ENCODE peak calls at places on chromosomes 11 and 22, in seven cellular contexts. One of them, this sample, is unnamed.

GRCh38 chr11:18617688-18618340 is 16.3 kb downstream of the SPTY2D1 start:
- DNase-seq in H9: no peak
- DNase-seq in astrocyte: peak
- DNase-seq in cardiac muscle cell: no peak
- DNase-seq in coronary artery: peak
- DNase-seq in GM13977: no peak
- DNase-seq in epithelial cell of esophagus: no peak
- DNase-seq in this sample: no peak

GRCh38 chr11:86196924-86197323 is 47.6 kb upstream of the EED start:
- DNase-seq in GM13977: no peak
- DNase-seq in coronary artery: no peak
- DNase-seq in astrocyte: no peak
- DNase-seq in cardiac muscle cell: no peak
- DNase-seq in epithelial cell of esophagus: no peak
- DNase-seq in H9: no peak
- DNase-seq in this sample: no peak

GRCh38 chr22:39292002-39292401 is 27.4 kb downstream of the RPL3 start:
- DNase-seq in coronary artery: no peak
- DNase-seq in GM13977: no peak
- DNase-seq in astrocyte: no peak
- DNase-seq in cardiac muscle cell: no peak
- DNase-seq in H9: no peak
- DNase-seq in epithelial cell of esophagus: no peak
- DNase-seq in this sample: peak

GRCh38 chr11:71131861-71132260 is 120.5 kb downstream of the SHANK2 start:
- DNase-seq in GM13977: no peak
- DNase-seq in cardiac muscle cell: no peak
- DNase-seq in coronary artery: no peak
- DNase-seq in H9: peak
- DNase-seq in epithelial cell of esophagus: no peak
- DNase-seq in astrocyte: no peak
- DNase-seq in this sample: no peak

GRCh38 chr11:117641008-117641915 is 155.8 kb downstream of the DSCAML1 start:
- DNase-seq in coronary artery: no peak
- DNase-seq in cardiac muscle cell: no peak
- DNase-seq in H9: no peak
- DNase-seq in epithelial cell of esophagus: no peak
- DNase-seq in astrocyte: no peak
- DNase-seq in GM13977: no peak
- DNase-seq in this sample: no peak

GRCh38 chr22:29531419-29531818 is 22.1 kb downstream of the THOC5 start:
- DNase-seq in coronary artery: no peak
- DNase-seq in cardiac muscle cell: no peak
- DNase-seq in epithelial cell of esophagus: peak
- DNase-seq in GM13977: no peak
- DNase-seq in H9: no peak
- DNase-seq in astrocyte: no peak
- DNase-seq in this sample: no peak

GRCh38 chr11:85171648-85172257 is 455.4 kb downstream of the DLG2 start:
- DNase-seq in astrocyte: peak
- DNase-seq in H9: no peak
- DNase-seq in coronary artery: no peak
- DNase-seq in epithelial cell of esophagus: no peak
- DNase-seq in cardiac muscle cell: no peak
- DNase-seq in GM13977: no peak
- DNase-seq in this sample: no peak

GRCh38 chr11:8567597-8568198 is 26.3 kb downstream of the STK33 start:
- DNase-seq in GM13977: peak
- DNase-seq in astrocyte: peak
- DNase-seq in cardiac muscle cell: no peak
- DNase-seq in H9: no peak
- DNase-seq in coronary artery: no peak
- DNase-seq in epithelial cell of esophagus: peak
- DNase-seq in this sample: no peak

GRCh38 chr22:31082606-31083376 is 1.7 kb downstream of the SMTN start:
- DNase-seq in epithelial cell of esophagus: peak
- DNase-seq in astrocyte: no peak
- DNase-seq in cardiac muscle cell: peak
- DNase-seq in H9: peak
- DNase-seq in GM13977: peak
- DNase-seq in coronary artery: peak
- DNase-seq in this sample: no peak

GRCh38 chr11:72189448-72190250 is 2.3 kb upstream of the FOLR1 start:
- DNase-seq in GM13977: no peak
- DNase-seq in astrocyte: peak
- DNase-seq in epithelial cell of esophagus: no peak
- DNase-seq in coronary artery: peak
- DNase-seq in cardiac muscle cell: no peak
- DNase-seq in H9: no peak
- DNase-seq in this sample: no peak

GRCh38 chr11:71485466-71485865 is 32.5 kb downstream of the NADSYN1 start:
- DNase-seq in H9: no peak
- DNase-seq in GM13977: no peak
- DNase-seq in cardiac muscle cell: no peak
- DNase-seq in astrocyte: no peak
- DNase-seq in epithelial cell of esophagus: no peak
- DNase-seq in coronary artery: no peak
- DNase-seq in this sample: no peak

GRCh38 chr11:102446606-102447005 is 6.0 kb downstream of the TMEM123 start:
- DNase-seq in GM13977: no peak
- DNase-seq in cardiac muscle cell: no peak
- DNase-seq in H9: no peak
- DNase-seq in coronary artery: no peak
- DNase-seq in epithelial cell of esophagus: peak
- DNase-seq in astrocyte: peak
- DNase-seq in this sample: no peak

GRCh38 chr11:34449013-34449412 is 10.3 kb downstream of the CAT start:
- DNase-seq in GM13977: no peak
- DNase-seq in epithelial cell of esophagus: no peak
- DNase-seq in H9: no peak
- DNase-seq in astrocyte: no peak
- DNase-seq in cardiac muscle cell: no peak
- DNase-seq in coronary artery: no peak
- DNase-seq in this sample: no peak

GRCh38 chr11:126231725-126232459 is 20.3 kb downstream of the FAM118B start:
- DNase-seq in GM13977: no peak
- DNase-seq in coronary artery: no peak
- DNase-seq in epithelial cell of esophagus: no peak
- DNase-seq in astrocyte: peak
- DNase-seq in cardiac muscle cell: no peak
- DNase-seq in H9: no peak
- DNase-seq in this sample: no peak

GRCh38 chr11:24575392-24575791 is 78.5 kb downstream of the LUZP2 start:
- DNase-seq in coronary artery: no peak
- DNase-seq in H9: no peak
- DNase-seq in astrocyte: peak
- DNase-seq in epithelial cell of esophagus: peak
- DNase-seq in cardiac muscle cell: no peak
- DNase-seq in GM13977: no peak
- DNase-seq in this sample: no peak

GRCh38 chr22:19868773-19869471 is 14.2 kb upstream of the GNB1L start:
- DNase-seq in astrocyte: no peak
- DNase-seq in GM13977: no peak
- DNase-seq in cardiac muscle cell: no peak
- DNase-seq in coronary artery: no peak
- DNase-seq in H9: peak
- DNase-seq in epithelial cell of esophagus: peak
- DNase-seq in this sample: no peak

GRCh38 chr22:19092725-19093124 is 29.5 kb downstream of the DGCR2 start:
- DNase-seq in GM13977: no peak
- DNase-seq in astrocyte: no peak
- DNase-seq in coronary artery: no peak
- DNase-seq in H9: no peak
- DNase-seq in epithelial cell of esophagus: no peak
- DNase-seq in cardiac muscle cell: no peak
- DNase-seq in this sample: no peak

GRCh38 chr11:27972432-27973170 is 135.4 kb downstream of the KIF18A start:
- DNase-seq in coronary artery: no peak
- DNase-seq in H9: no peak
- DNase-seq in astrocyte: peak
- DNase-seq in epithelial cell of esophagus: peak
- DNase-seq in GM13977: no peak
- DNase-seq in cardiac muscle cell: no peak
- DNase-seq in this sample: no peak

GRCh38 chr11:2591805-2592204 is 108.0 kb downstream of the KCNQ1OT1 start:
- DNase-seq in coronary artery: peak
- DNase-seq in H9: peak
- DNase-seq in astrocyte: no peak
- DNase-seq in cardiac muscle cell: no peak
- DNase-seq in epithelial cell of esophagus: no peak
- DNase-seq in GM13977: peak
- DNase-seq in this sample: no peak

GRCh38 chr11:19079643-19080440 is 19.3 kb upstream of the MRGPRX2 start:
- DNase-seq in cardiac muscle cell: no peak
- DNase-seq in GM13977: no peak
- DNase-seq in coronary artery: no peak
- DNase-seq in epithelial cell of esophagus: peak
- DNase-seq in H9: no peak
- DNase-seq in astrocyte: peak
- DNase-seq in this sample: no peak

GRCh38 chr11:6249822-6250555 is 9.6 kb upstream of the CCKBR start:
- DNase-seq in GM13977: no peak
- DNase-seq in coronary artery: peak
- DNase-seq in astrocyte: peak
- DNase-seq in epithelial cell of esophagus: peak
- DNase-seq in cardiac muscle cell: no peak
- DNase-seq in H9: no peak
- DNase-seq in this sample: no peak

GRCh38 chr22:29041408-29041807 is 20.2 kb downstream of the C22orf31 start:
- DNase-seq in coronary artery: no peak
- DNase-seq in GM13977: no peak
- DNase-seq in cardiac muscle cell: no peak
- DNase-seq in H9: no peak
- DNase-seq in astrocyte: peak
- DNase-seq in epithelial cell of esophagus: no peak
- DNase-seq in this sample: no peak

GRCh38 chr11:94926698-94927237 is 46.6 kb downstream of the CWC15 start:
- DNase-seq in cardiac muscle cell: peak
- DNase-seq in astrocyte: peak
- DNase-seq in epithelial cell of esophagus: peak
- DNase-seq in GM13977: no peak
- DNase-seq in H9: peak
- DNase-seq in coronary artery: peak
- DNase-seq in this sample: peak

GRCh38 chr11:44980533-44981427 is 30.1 kb upstream of the TP53I11 start:
- DNase-seq in GM13977: no peak
- DNase-seq in H9: no peak
- DNase-seq in astrocyte: no peak
- DNase-seq in epithelial cell of esophagus: no peak
- DNase-seq in cardiac muscle cell: no peak
- DNase-seq in coronary artery: no peak
- DNase-seq in this sample: no peak

GRCh38 chr11:23859087-23859486 is 637.8 kb upstream of the LUZP2 start:
- DNase-seq in astrocyte: no peak
- DNase-seq in H9: no peak
- DNase-seq in epithelial cell of esophagus: no peak
- DNase-seq in GM13977: no peak
- DNase-seq in cardiac muscle cell: no peak
- DNase-seq in coronary artery: no peak
- DNase-seq in this sample: no peak

GRCh38 chr11:16505481-16505880 is 149.1 kb upstream of the SOX6 start:
- DNase-seq in astrocyte: no peak
- DNase-seq in H9: peak
- DNase-seq in epithelial cell of esophagus: no peak
- DNase-seq in coronary artery: no peak
- DNase-seq in GM13977: no peak
- DNase-seq in cardiac muscle cell: no peak
- DNase-seq in this sample: no peak
- TF ChIP-seq CTCF in astrocyte: no peak
- TF ChIP-seq CTCF in H9: no peak
- TF ChIP-seq CTCF in epithelial cell of esophagus: no peak
- TF ChIP-seq CTCF in coronary artery: no peak
- TF ChIP-seq CTCF in GM13977: no peak
- TF ChIP-seq CTCF in cardiac muscle cell: no peak
- TF ChIP-seq CTCF in this sample: no peak

GRCh38 chr11:3810951-3811350 is 2.6 kb downstream of the PGAP2 start:
- DNase-seq in astrocyte: no peak
- DNase-seq in GM13977: no peak
- DNase-seq in coronary artery: no peak
- DNase-seq in H9: no peak
- DNase-seq in cardiac muscle cell: no peak
- DNase-seq in epithelial cell of esophagus: no peak
- DNase-seq in this sample: no peak

GRCh38 chr11:3808846-3809623 is 675 bp downstream of the PGAP2 start:
- DNase-seq in GM13977: peak
- DNase-seq in H9: peak
- DNase-seq in astrocyte: peak
- DNase-seq in coronary artery: no peak
- DNase-seq in cardiac muscle cell: peak
- DNase-seq in epithelial cell of esophagus: peak
- DNase-seq in this sample: no peak

GRCh38 chr11:3807856-3808845 is at the start of gene PGAP2:
- DNase-seq in GM13977: peak
- DNase-seq in H9: peak
- DNase-seq in coronary artery: no peak
- DNase-seq in cardiac muscle cell: peak
- DNase-seq in astrocyte: no peak
- DNase-seq in epithelial cell of esophagus: peak
- DNase-seq in this sample: no peak

GRCh38 chr11:3809624-3809928 is 1.2 kb downstream of the PGAP2 start:
- DNase-seq in astrocyte: no peak
- DNase-seq in epithelial cell of esophagus: peak
- DNase-seq in H9: no peak
- DNase-seq in GM13977: no peak
- DNase-seq in cardiac muscle cell: no peak
- DNase-seq in coronary artery: no peak
- DNase-seq in this sample: no peak

GRCh38 chr11:3810446-3810845 is 2.1 kb downstream of the PGAP2 start:
- DNase-seq in H9: no peak
- DNase-seq in GM13977: no peak
- DNase-seq in cardiac muscle cell: no peak
- DNase-seq in epithelial cell of esophagus: no peak
- DNase-seq in coronary artery: no peak
- DNase-seq in astrocyte: no peak
- DNase-seq in this sample: no peak
- TF ChIP-seq CTCF in H9: no peak
- TF ChIP-seq CTCF in GM13977: no peak
- TF ChIP-seq CTCF in cardiac muscle cell: no peak
- TF ChIP-seq CTCF in epithelial cell of esophagus: no peak
- TF ChIP-seq CTCF in coronary artery: no peak
- TF ChIP-seq CTCF in astrocyte: no peak
- TF ChIP-seq CTCF in this sample: no peak

GRCh38 chr11:122656631-122657101 is 1.1 kb downstream of the UBASH3B start:
- DNase-seq in epithelial cell of esophagus: peak
- DNase-seq in coronary artery: no peak
- DNase-seq in GM13977: peak
- DNase-seq in cardiac muscle cell: peak
- DNase-seq in astrocyte: peak
- DNase-seq in H9: peak
- DNase-seq in this sample: no peak
- TF ChIP-seq CTCF in epithelial cell of esophagus: peak
- TF ChIP-seq CTCF in coronary artery: no peak
- TF ChIP-seq CTCF in GM13977: no peak
- TF ChIP-seq CTCF in cardiac muscle cell: no peak
- TF ChIP-seq CTCF in astrocyte: no peak
- TF ChIP-seq CTCF in H9: peak
- TF ChIP-seq CTCF in this sample: no peak

DNA sequence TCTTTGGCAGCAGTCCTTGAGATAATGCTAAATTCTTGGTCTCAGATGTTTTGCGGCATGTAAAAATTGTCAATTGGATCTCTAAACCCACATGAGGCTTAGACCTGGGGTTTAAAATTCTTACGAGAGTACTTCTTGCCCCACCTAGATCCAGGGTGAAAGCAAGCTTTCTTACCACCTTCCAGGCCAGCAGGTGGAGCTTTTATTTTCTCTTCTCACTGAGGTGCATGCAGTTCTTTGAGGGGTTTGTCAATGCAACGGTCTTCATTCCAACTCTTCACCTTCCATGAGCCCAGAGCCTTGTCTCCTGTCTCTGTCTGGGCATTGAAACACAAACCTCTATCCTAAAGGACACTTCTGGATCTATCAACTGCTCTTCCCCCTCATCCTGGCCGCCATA is 154.1 kb downstream of the MYO18B start:
- DNase-seq in cardiac muscle cell: no peak
- DNase-seq in coronary artery: no peak
- DNase-seq in H9: no peak
- DNase-seq in epithelial cell of esophagus: no peak
- DNase-seq in astrocyte: no peak
- DNase-seq in GM13977: peak
- DNase-seq in this sample: no peak
- TF ChIP-seq CTCF in cardiac muscle cell: no peak
- TF ChIP-seq CTCF in coronary artery: no peak
- TF ChIP-seq CTCF in H9: peak
- TF ChIP-seq CTCF in epithelial cell of esophagus: no peak
- TF ChIP-seq CTCF in astrocyte: no peak
- TF ChIP-seq CTCF in GM13977: peak
- TF ChIP-seq CTCF in this sample: no peak

This sample was measured in osteocyte.